ENCODE peak calls at places on chromosomes 11 and 22, in eight cellular contexts. One of them, this sample, is unnamed.

GRCh38 chr11:5891216-5891800 is 1.7 kb upstream of the OR52E5 start:
- DNase-seq in heart right ventricle: no peak
- DNase-seq in activated CD8-positive, alpha-beta T cell treated with anti-CD3 and anti-CD28 coated beads, Interleukin-2, amount 10 ng/mL, durations not matched to agents 7 days and 5 days: no peak
- DNase-seq in NCI-H526 treated with DMSO at 0.1 percent for 48 hours: peak; percentile 4
- DNase-seq in WTC11: no peak
- DNase-seq in neural crest cell: no peak
- DNase-seq in NCI-H2029 treated with DMSO at 0.1 percent for 48 hours: peak; percentile 2
- DNase-seq in HFFc6: no peak
- DNase-seq in this sample: no peak

GRCh38 chr22:41048791-41049717 is 43.3 kb upstream of the EP300 start:
- DNase-seq in WTC11: peak; percentile 53
- DNase-seq in activated CD8-positive, alpha-beta T cell treated with anti-CD3 and anti-CD28 coated beads, Interleukin-2, amount 10 ng/mL, durations not matched to agents 7 days and 5 days: no peak
- DNase-seq in heart right ventricle: peak; percentile 76
- DNase-seq in neural crest cell: peak; percentile 23
- DNase-seq in NCI-H2029 treated with DMSO at 0.1 percent for 48 hours: no peak
- DNase-seq in NCI-H526 treated with DMSO at 0.1 percent for 48 hours: no peak
- DNase-seq in HFFc6: peak; percentile 95
- DNase-seq in this sample: no peak

GRCh38 chr11:16301462-16301861 is 54.9 kb downstream of the SOX6 start:
- DNase-seq in activated CD8-positive, alpha-beta T cell treated with anti-CD3 and anti-CD28 coated beads, Interleukin-2, amount 10 ng/mL, durations not matched to agents 7 days and 5 days: no peak
- DNase-seq in HFFc6: no peak
- DNase-seq in WTC11: no peak
- DNase-seq in neural crest cell: no peak
- DNase-seq in NCI-H526 treated with DMSO at 0.1 percent for 48 hours: no peak
- DNase-seq in NCI-H2029 treated with DMSO at 0.1 percent for 48 hours: no peak
- DNase-seq in heart right ventricle: no peak
- DNase-seq in this sample: no peak

GRCh38 chr11:12224537-12224893 is 114.1 kb downstream of the MICAL2 start:
- DNase-seq in WTC11: no peak
- DNase-seq in HFFc6: no peak
- DNase-seq in activated CD8-positive, alpha-beta T cell treated with anti-CD3 and anti-CD28 coated beads, Interleukin-2, amount 10 ng/mL, durations not matched to agents 7 days and 5 days: peak; percentile 96
- DNase-seq in NCI-H2029 treated with DMSO at 0.1 percent for 48 hours: peak; percentile 46
- DNase-seq in heart right ventricle: peak; percentile 76
- DNase-seq in NCI-H526 treated with DMSO at 0.1 percent for 48 hours: no peak
- DNase-seq in neural crest cell: no peak
- DNase-seq in this sample: peak; percentile 98

GRCh38 chr11:72224587-72225410 is at the start of gene INPPL1:
- DNase-seq in HFFc6: no peak
- DNase-seq in activated CD8-positive, alpha-beta T cell treated with anti-CD3 and anti-CD28 coated beads, Interleukin-2, amount 10 ng/mL, durations not matched to agents 7 days and 5 days: peak; percentile 50
- DNase-seq in NCI-H2029 treated with DMSO at 0.1 percent for 48 hours: no peak
- DNase-seq in neural crest cell: peak; percentile 59
- DNase-seq in WTC11: peak; percentile 58
- DNase-seq in heart right ventricle: peak; percentile 59
- DNase-seq in NCI-H526 treated with DMSO at 0.1 percent for 48 hours: no peak
- DNase-seq in this sample: peak; percentile 52

GRCh38 chr11:111520565-111520964 is 6.0 kb downstream of the HOATZ start:
- DNase-seq in activated CD8-positive, alpha-beta T cell treated with anti-CD3 and anti-CD28 coated beads, Interleukin-2, amount 10 ng/mL, durations not matched to agents 7 days and 5 days: no peak
- DNase-seq in NCI-H526 treated with DMSO at 0.1 percent for 48 hours: no peak
- DNase-seq in heart right ventricle: no peak
- DNase-seq in HFFc6: peak; percentile 37
- DNase-seq in NCI-H2029 treated with DMSO at 0.1 percent for 48 hours: no peak
- DNase-seq in neural crest cell: no peak
- DNase-seq in WTC11: no peak
- DNase-seq in this sample: no peak

GRCh38 chr11:44823006-44823405 is 96.2 kb downstream of the TSPAN18 start:
- DNase-seq in neural crest cell: no peak
- DNase-seq in WTC11: peak; percentile 51
- DNase-seq in NCI-H2029 treated with DMSO at 0.1 percent for 48 hours: no peak
- DNase-seq in HFFc6: no peak
- DNase-seq in NCI-H526 treated with DMSO at 0.1 percent for 48 hours: no peak
- DNase-seq in activated CD8-positive, alpha-beta T cell treated with anti-CD3 and anti-CD28 coated beads, Interleukin-2, amount 10 ng/mL, durations not matched to agents 7 days and 5 days: no peak
- DNase-seq in heart right ventricle: no peak
- DNase-seq in this sample: no peak

GRCh38 chr11:116935089-116935488 is 97.7 kb upstream of the APOA1 start:
- DNase-seq in NCI-H526 treated with DMSO at 0.1 percent for 48 hours: no peak
- DNase-seq in NCI-H2029 treated with DMSO at 0.1 percent for 48 hours: no peak
- DNase-seq in activated CD8-positive, alpha-beta T cell treated with anti-CD3 and anti-CD28 coated beads, Interleukin-2, amount 10 ng/mL, durations not matched to agents 7 days and 5 days: no peak
- DNase-seq in HFFc6: no peak
- DNase-seq in WTC11: no peak
- DNase-seq in heart right ventricle: no peak
- DNase-seq in neural crest cell: no peak
- DNase-seq in this sample: no peak

GRCh38 chr22:21443735-21444421 is 23.3 kb upstream of the TMEM191C start:
- DNase-seq in WTC11: peak; percentile 13
- DNase-seq in HFFc6: no peak
- DNase-seq in NCI-H526 treated with DMSO at 0.1 percent for 48 hours: no peak
- DNase-seq in heart right ventricle: peak; percentile 8
- DNase-seq in activated CD8-positive, alpha-beta T cell treated with anti-CD3 and anti-CD28 coated beads, Interleukin-2, amount 10 ng/mL, durations not matched to agents 7 days and 5 days: peak; percentile 13
- DNase-seq in NCI-H2029 treated with DMSO at 0.1 percent for 48 hours: no peak
- DNase-seq in neural crest cell: peak; percentile 1
- DNase-seq in this sample: no peak

GRCh38 chr22:37485006-37485713 is 1.0 kb downstream of the MFNG start:
- DNase-seq in NCI-H526 treated with DMSO at 0.1 percent for 48 hours: no peak
- DNase-seq in heart right ventricle: peak; percentile 34
- DNase-seq in HFFc6: no peak
- DNase-seq in WTC11: no peak
- DNase-seq in neural crest cell: no peak
- DNase-seq in NCI-H2029 treated with DMSO at 0.1 percent for 48 hours: no peak
- DNase-seq in activated CD8-positive, alpha-beta T cell treated with anti-CD3 and anti-CD28 coated beads, Interleukin-2, amount 10 ng/mL, durations not matched to agents 7 days and 5 days: peak; percentile 78
- DNase-seq in this sample: peak; percentile 80

GRCh38 chr11:59898652-59899051 is 20.1 kb downstream of the OOSP3 start:
- DNase-seq in WTC11: no peak
- DNase-seq in activated CD8-positive, alpha-beta T cell treated with anti-CD3 and anti-CD28 coated beads, Interleukin-2, amount 10 ng/mL, durations not matched to agents 7 days and 5 days: no peak
- DNase-seq in HFFc6: no peak
- DNase-seq in NCI-H526 treated with DMSO at 0.1 percent for 48 hours: no peak
- DNase-seq in neural crest cell: no peak
- DNase-seq in heart right ventricle: no peak
- DNase-seq in NCI-H2029 treated with DMSO at 0.1 percent for 48 hours: peak; percentile 78
- DNase-seq in this sample: no peak

GRCh38 chr22:38959574-38959973 is 2.2 kb downstream of the APOBEC3A start:
- DNase-seq in activated CD8-positive, alpha-beta T cell treated with anti-CD3 and anti-CD28 coated beads, Interleukin-2, amount 10 ng/mL, durations not matched to agents 7 days and 5 days: no peak
- DNase-seq in WTC11: no peak
- DNase-seq in NCI-H2029 treated with DMSO at 0.1 percent for 48 hours: no peak
- DNase-seq in neural crest cell: no peak
- DNase-seq in NCI-H526 treated with DMSO at 0.1 percent for 48 hours: no peak
- DNase-seq in HFFc6: no peak
- DNase-seq in heart right ventricle: no peak
- DNase-seq in this sample: no peak

GRCh38 chr11:47725445-47726442 is 10.6 kb upstream of the AGBL2 start:
- DNase-seq in NCI-H2029 treated with DMSO at 0.1 percent for 48 hours: no peak
- DNase-seq in neural crest cell: no peak
- DNase-seq in activated CD8-positive, alpha-beta T cell treated with anti-CD3 and anti-CD28 coated beads, Interleukin-2, amount 10 ng/mL, durations not matched to agents 7 days and 5 days: no peak
- DNase-seq in WTC11: no peak
- DNase-seq in heart right ventricle: no peak
- DNase-seq in HFFc6: no peak
- DNase-seq in NCI-H526 treated with DMSO at 0.1 percent for 48 hours: no peak
- DNase-seq in this sample: no peak

GRCh38 chr11:8286886-8287285 is 23.2 kb upstream of the LMO1 start:
- DNase-seq in NCI-H526 treated with DMSO at 0.1 percent for 48 hours: no peak
- DNase-seq in activated CD8-positive, alpha-beta T cell treated with anti-CD3 and anti-CD28 coated beads, Interleukin-2, amount 10 ng/mL, durations not matched to agents 7 days and 5 days: no peak
- DNase-seq in HFFc6: no peak
- DNase-seq in WTC11: no peak
- DNase-seq in heart right ventricle: no peak
- DNase-seq in neural crest cell: no peak
- DNase-seq in NCI-H2029 treated with DMSO at 0.1 percent for 48 hours: no peak
- DNase-seq in this sample: peak; percentile 31

GRCh38 chr11:93623179-93623578 is 38.3 kb upstream of the CEP295 start:
- DNase-seq in heart right ventricle: no peak
- DNase-seq in NCI-H526 treated with DMSO at 0.1 percent for 48 hours: no peak
- DNase-seq in HFFc6: no peak
- DNase-seq in activated CD8-positive, alpha-beta T cell treated with anti-CD3 and anti-CD28 coated beads, Interleukin-2, amount 10 ng/mL, durations not matched to agents 7 days and 5 days: no peak
- DNase-seq in neural crest cell: no peak
- DNase-seq in WTC11: peak; percentile 57
- DNase-seq in NCI-H2029 treated with DMSO at 0.1 percent for 48 hours: no peak
- DNase-seq in this sample: peak; percentile 43

GRCh38 chr22:31490496-31490925 is 869 bp upstream of the EIF4ENIF1 start:
- DNase-seq in NCI-H526 treated with DMSO at 0.1 percent for 48 hours: peak; percentile 68
- DNase-seq in HFFc6: peak; percentile 69
- DNase-seq in activated CD8-positive, alpha-beta T cell treated with anti-CD3 and anti-CD28 coated beads, Interleukin-2, amount 10 ng/mL, durations not matched to agents 7 days and 5 days: peak; percentile 74
- DNase-seq in heart right ventricle: peak; percentile 20
- DNase-seq in neural crest cell: peak; percentile 1
- DNase-seq in NCI-H2029 treated with DMSO at 0.1 percent for 48 hours: no peak
- DNase-seq in WTC11: peak; percentile 32
- DNase-seq in this sample: peak; percentile 80

GRCh38 chr11:101516546-101516945 is 67.3 kb downstream of the TRPC6 start:
- DNase-seq in neural crest cell: no peak
- DNase-seq in heart right ventricle: no peak
- DNase-seq in NCI-H2029 treated with DMSO at 0.1 percent for 48 hours: no peak
- DNase-seq in activated CD8-positive, alpha-beta T cell treated with anti-CD3 and anti-CD28 coated beads, Interleukin-2, amount 10 ng/mL, durations not matched to agents 7 days and 5 days: no peak
- DNase-seq in HFFc6: no peak
- DNase-seq in WTC11: peak; percentile 47
- DNase-seq in NCI-H526 treated with DMSO at 0.1 percent for 48 hours: no peak
- DNase-seq in this sample: no peak

GRCh38 chr22:41656515-41656914 is 32.2 kb downstream of the SNU13 start:
- DNase-seq in activated CD8-positive, alpha-beta T cell treated with anti-CD3 and anti-CD28 coated beads, Interleukin-2, amount 10 ng/mL, durations not matched to agents 7 days and 5 days: no peak
- DNase-seq in NCI-H2029 treated with DMSO at 0.1 percent for 48 hours: no peak
- DNase-seq in WTC11: no peak
- DNase-seq in heart right ventricle: no peak
- DNase-seq in neural crest cell: no peak
- DNase-seq in HFFc6: no peak
- DNase-seq in NCI-H526 treated with DMSO at 0.1 percent for 48 hours: no peak
- DNase-seq in this sample: no peak

GRCh38 chr11:7436657-7437056 is 48.6 kb upstream of the OLFML1 start:
- DNase-seq in heart right ventricle: no peak
- DNase-seq in HFFc6: no peak
- DNase-seq in WTC11: no peak
- DNase-seq in NCI-H2029 treated with DMSO at 0.1 percent for 48 hours: peak; percentile 4
- DNase-seq in activated CD8-positive, alpha-beta T cell treated with anti-CD3 and anti-CD28 coated beads, Interleukin-2, amount 10 ng/mL, durations not matched to agents 7 days and 5 days: peak; percentile 49
- DNase-seq in neural crest cell: no peak
- DNase-seq in NCI-H526 treated with DMSO at 0.1 percent for 48 hours: no peak
- DNase-seq in this sample: peak; percentile 59

GRCh38 chr11:29962243-29962642 is 54.6 kb downstream of the KCNA4 start:
- DNase-seq in WTC11: peak; percentile 78
- DNase-seq in NCI-H526 treated with DMSO at 0.1 percent for 48 hours: no peak
- DNase-seq in NCI-H2029 treated with DMSO at 0.1 percent for 48 hours: no peak
- DNase-seq in neural crest cell: no peak
- DNase-seq in HFFc6: no peak
- DNase-seq in heart right ventricle: no peak
- DNase-seq in activated CD8-positive, alpha-beta T cell treated with anti-CD3 and anti-CD28 coated beads, Interleukin-2, amount 10 ng/mL, durations not matched to agents 7 days and 5 days: no peak
- DNase-seq in this sample: no peak

GRCh38 chr11:64854534-64855502 is 10.4 kb upstream of the CDC42BPG start:
- DNase-seq in neural crest cell: no peak
- DNase-seq in NCI-H526 treated with DMSO at 0.1 percent for 48 hours: no peak
- DNase-seq in HFFc6: peak; percentile 90
- DNase-seq in activated CD8-positive, alpha-beta T cell treated with anti-CD3 and anti-CD28 coated beads, Interleukin-2, amount 10 ng/mL, durations not matched to agents 7 days and 5 days: no peak
- DNase-seq in heart right ventricle: peak; percentile 80
- DNase-seq in WTC11: no peak
- DNase-seq in NCI-H2029 treated with DMSO at 0.1 percent for 48 hours: no peak
- DNase-seq in this sample: no peak

GRCh38 chr11:47617417-47617809 is 23.2 kb upstream of the C1QTNF4 start:
- DNase-seq in NCI-H2029 treated with DMSO at 0.1 percent for 48 hours: no peak
- DNase-seq in WTC11: no peak
- DNase-seq in activated CD8-positive, alpha-beta T cell treated with anti-CD3 and anti-CD28 coated beads, Interleukin-2, amount 10 ng/mL, durations not matched to agents 7 days and 5 days: no peak
- DNase-seq in heart right ventricle: no peak
- DNase-seq in NCI-H526 treated with DMSO at 0.1 percent for 48 hours: no peak
- DNase-seq in neural crest cell: no peak
- DNase-seq in HFFc6: peak; percentile 37
- DNase-seq in this sample: no peak

GRCh38 chr11:11313426-11313825 is 39.6 kb downstream of the CSNK2A3 start:
- DNase-seq in NCI-H526 treated with DMSO at 0.1 percent for 48 hours: no peak
- DNase-seq in activated CD8-positive, alpha-beta T cell treated with anti-CD3 and anti-CD28 coated beads, Interleukin-2, amount 10 ng/mL, durations not matched to agents 7 days and 5 days: no peak
- DNase-seq in heart right ventricle: no peak
- DNase-seq in WTC11: no peak
- DNase-seq in NCI-H2029 treated with DMSO at 0.1 percent for 48 hours: no peak
- DNase-seq in neural crest cell: no peak
- DNase-seq in HFFc6: no peak
- DNase-seq in this sample: no peak

GRCh38 chr11:110710520-110711381 is 1.5 kb downstream of the ARHGAP20 start:
- DNase-seq in neural crest cell: peak; percentile 12
- DNase-seq in activated CD8-positive, alpha-beta T cell treated with anti-CD3 and anti-CD28 coated beads, Interleukin-2, amount 10 ng/mL, durations not matched to agents 7 days and 5 days: no peak
- DNase-seq in WTC11: peak; percentile 50
- DNase-seq in heart right ventricle: peak; percentile 24
- DNase-seq in HFFc6: no peak
- DNase-seq in NCI-H526 treated with DMSO at 0.1 percent for 48 hours: peak; percentile 94
- DNase-seq in NCI-H2029 treated with DMSO at 0.1 percent for 48 hours: peak; percentile 16
- DNase-seq in this sample: no peak

GRCh38 chr11:122893131-122893530 is 10.6 kb downstream of the JHY start:
- DNase-seq in heart right ventricle: no peak
- DNase-seq in NCI-H526 treated with DMSO at 0.1 percent for 48 hours: no peak
- DNase-seq in activated CD8-positive, alpha-beta T cell treated with anti-CD3 and anti-CD28 coated beads, Interleukin-2, amount 10 ng/mL, durations not matched to agents 7 days and 5 days: no peak
- DNase-seq in NCI-H2029 treated with DMSO at 0.1 percent for 48 hours: peak; percentile 12
- DNase-seq in WTC11: no peak
- DNase-seq in HFFc6: no peak
- DNase-seq in neural crest cell: no peak
- DNase-seq in this sample: no peak

GRCh38 chr11:120401506-120401905 is 65.3 kb downstream of the ARHGEF12 start:
- DNase-seq in neural crest cell: no peak
- DNase-seq in activated CD8-positive, alpha-beta T cell treated with anti-CD3 and anti-CD28 coated beads, Interleukin-2, amount 10 ng/mL, durations not matched to agents 7 days and 5 days: no peak
- DNase-seq in heart right ventricle: no peak
- DNase-seq in NCI-H2029 treated with DMSO at 0.1 percent for 48 hours: peak; percentile 7
- DNase-seq in HFFc6: no peak
- DNase-seq in NCI-H526 treated with DMSO at 0.1 percent for 48 hours: no peak
- DNase-seq in WTC11: no peak
- DNase-seq in this sample: no peak

GRCh38 chr11:12235945-12236743 is 125.8 kb downstream of the MICAL2 start:
- DNase-seq in activated CD8-positive, alpha-beta T cell treated with anti-CD3 and anti-CD28 coated beads, Interleukin-2, amount 10 ng/mL, durations not matched to agents 7 days and 5 days: peak; percentile 81
- DNase-seq in WTC11: no peak
- DNase-seq in HFFc6: peak; percentile 68
- DNase-seq in NCI-H526 treated with DMSO at 0.1 percent for 48 hours: peak; percentile 63
- DNase-seq in NCI-H2029 treated with DMSO at 0.1 percent for 48 hours: peak; percentile 64
- DNase-seq in heart right ventricle: no peak
- DNase-seq in neural crest cell: no peak
- DNase-seq in this sample: peak; percentile 89

GRCh38 chr11:44515085-44515484 is 50.4 kb upstream of the CD82 start:
- DNase-seq in HFFc6: no peak
- DNase-seq in activated CD8-positive, alpha-beta T cell treated with anti-CD3 and anti-CD28 coated beads, Interleukin-2, amount 10 ng/mL, durations not matched to agents 7 days and 5 days: no peak
- DNase-seq in neural crest cell: no peak
- DNase-seq in heart right ventricle: no peak
- DNase-seq in NCI-H2029 treated with DMSO at 0.1 percent for 48 hours: no peak
- DNase-seq in WTC11: no peak
- DNase-seq in NCI-H526 treated with DMSO at 0.1 percent for 48 hours: no peak
- DNase-seq in this sample: no peak

GRCh38 chr11:117830674-117831351 is 6.3 kb upstream of the FXYD2 start:
- DNase-seq in NCI-H2029 treated with DMSO at 0.1 percent for 48 hours: no peak
- DNase-seq in NCI-H526 treated with DMSO at 0.1 percent for 48 hours: no peak
- DNase-seq in HFFc6: no peak
- DNase-seq in WTC11: no peak
- DNase-seq in activated CD8-positive, alpha-beta T cell treated with anti-CD3 and anti-CD28 coated beads, Interleukin-2, amount 10 ng/mL, durations not matched to agents 7 days and 5 days: peak; percentile 40
- DNase-seq in neural crest cell: no peak
- DNase-seq in heart right ventricle: no peak
- DNase-seq in this sample: peak; percentile 46

GRCh38 chr22:23259916-23260644 is 79.8 kb downstream of the BCR start:
- DNase-seq in NCI-H526 treated with DMSO at 0.1 percent for 48 hours: no peak
- DNase-seq in NCI-H2029 treated with DMSO at 0.1 percent for 48 hours: no peak
- DNase-seq in WTC11: peak; percentile 69
- DNase-seq in activated CD8-positive, alpha-beta T cell treated with anti-CD3 and anti-CD28 coated beads, Interleukin-2, amount 10 ng/mL, durations not matched to agents 7 days and 5 days: no peak
- DNase-seq in neural crest cell: no peak
- DNase-seq in heart right ventricle: no peak
- DNase-seq in HFFc6: no peak
- DNase-seq in this sample: no peak

GRCh38 chr11:46127150-46127638 is 5.9 kb upstream of the PHF21A start:
- DNase-seq in heart right ventricle: no peak
- DNase-seq in WTC11: no peak
- DNase-seq in neural crest cell: no peak
- DNase-seq in activated CD8-positive, alpha-beta T cell treated with anti-CD3 and anti-CD28 coated beads, Interleukin-2, amount 10 ng/mL, durations not matched to agents 7 days and 5 days: peak; percentile 81
- DNase-seq in NCI-H526 treated with DMSO at 0.1 percent for 48 hours: no peak
- DNase-seq in NCI-H2029 treated with DMSO at 0.1 percent for 48 hours: no peak
- DNase-seq in HFFc6: peak; percentile 48
- DNase-seq in this sample: peak; percentile 85

GRCh38 chr11:66985508-66986177 is 10.5 kb downstream of the C11orf86 start:
- DNase-seq in NCI-H2029 treated with DMSO at 0.1 percent for 48 hours: no peak
- DNase-seq in heart right ventricle: peak; percentile 74
- DNase-seq in HFFc6: no peak
- DNase-seq in WTC11: no peak
- DNase-seq in NCI-H526 treated with DMSO at 0.1 percent for 48 hours: no peak
- DNase-seq in activated CD8-positive, alpha-beta T cell treated with anti-CD3 and anti-CD28 coated beads, Interleukin-2, amount 10 ng/mL, durations not matched to agents 7 days and 5 days: no peak
- DNase-seq in neural crest cell: no peak
- DNase-seq in this sample: no peak